ENCODE peak calls at places on chromosomes 7 and 10, in five cellular contexts. B, P, A, C and N are unnamed samples.
A peak's percentile ranks its signal among the peaks of the same experiment; 100 is the strongest.

GRCh38 chr7:945556-946255 is 8.8 kb downstream of the ADAP1 start:
- DNase-seq in B (peak; percentile 94), P (peak; percentile 39), A (no peak), C (no peak), N (no peak)

GRCh38 chr7:143248781-143249354 is 14.4 kb upstream of the GSTK1 start:
- DNase-seq in B (no peak), P (no peak), A (no peak), C (no peak), N (no peak)

GRCh38 chr10:31759124-31759798 is 169.4 kb downstream of the ARHGAP12 start:
- DNase-seq in B (peak; percentile 80), P (peak; percentile 74), A (no peak), C (no peak), N (peak; percentile 46)

GRCh38 chr10:33066558-33067236 is 108.7 kb upstream of the ITGB1 start:
- DNase-seq in B (no peak), P (no peak), A (peak; percentile 51), C (peak; percentile 90), N (no peak)

GRCh38 chr7:32957326-32958045 is at the start of gene FKBP9:
- DNase-seq in B (peak; percentile 88), P (peak; percentile 91), A (peak; percentile 53), C (no peak), N (peak; percentile 54)

GRCh38 chr7:94087664-94088352 is 83.7 kb upstream of the BET1 start:
- DNase-seq in B (peak; percentile 62), P (no peak), A (peak; percentile 74), C (peak; percentile 44), N (peak; percentile 89)

GRCh38 chr10:131781791-131782190 is 119.0 kb upstream of the PPP2R2D start:
- DNase-seq in B (no peak), P (no peak), A (no peak), C (no peak), N (no peak)

GRCh38 chr7:101817930-101818698 is 688 bp downstream of the CUX1 start:
- DNase-seq in B (no peak), P (no peak), A (no peak), C (no peak), N (no peak)

GRCh38 chr7:100897111-100897608 is 1.5 kb upstream of the ACHE start:
- DNase-seq in B (peak; percentile 72), P (no peak), A (no peak), C (no peak), N (no peak)

GRCh38 chr7:50068850-50069551 is 24.0 kb downstream of the ZPBP start:
- DNase-seq in B (peak; percentile 61), P (no peak), A (peak; percentile 42), C (no peak), N (peak; percentile 44)

GRCh38 chr10:73182568-73182967 is 14.6 kb downstream of the FAM149B1 start:
- DNase-seq in B (no peak), P (no peak), A (peak; percentile 77), C (peak; percentile 54), N (no peak)

GRCh38 chr7:27176343-27176731 is 2.2 kb upstream of the HOXA10 start:
- DNase-seq in B (no peak), P (no peak), A (no peak), C (no peak), N (no peak)

GRCh38 chr7:43878867-43879266 is 9.6 kb upstream of the MRPS24 start:
- DNase-seq in B (no peak), P (peak; percentile 70), A (peak; percentile 6), C (no peak), N (no peak)

GRCh38 chr10:16510843-16511242 is 10.8 kb downstream of the C1QL3 start:
- DNase-seq in B (no peak), P (no peak), A (no peak), C (no peak), N (no peak)

GRCh38 chr10:16509996-16510395 is 11.7 kb downstream of the C1QL3 start:
- DNase-seq in B (no peak), P (no peak), A (peak; percentile 40), C (no peak), N (no peak)

DNA sequence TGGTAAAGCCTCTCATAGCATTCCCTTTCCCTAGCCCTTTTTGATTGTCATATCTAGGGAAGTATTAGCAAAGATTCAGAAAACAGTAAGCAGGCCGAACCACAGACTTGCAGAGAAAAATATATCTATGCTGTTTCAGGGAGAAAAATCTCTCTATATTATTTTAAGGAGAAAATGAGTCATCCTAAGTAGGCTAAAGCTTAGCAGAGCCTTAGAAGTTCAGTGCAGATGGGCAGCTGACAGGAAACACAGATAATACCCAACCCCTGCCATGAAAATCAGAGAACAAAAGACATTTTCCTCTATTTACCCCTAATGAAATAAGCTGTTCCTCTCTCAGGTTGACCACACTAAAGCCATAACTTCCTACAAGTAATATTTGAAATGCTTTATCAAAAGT is 16.5 kb downstream of the C1QL3 start:
- DNase-seq in B (no peak), P (no peak), A (peak; percentile 29), C (no peak), N (no peak)
- H3K4me3 ChIP-seq in B (no peak overlapping the region), P (no peak overlapping the region), A (no peak overlapping the region), C (no peak overlapping the region), N (no peak overlapping the region)

GRCh38 chr10:93447019-93447418 is 35.1 kb downstream of the MYOF start:
- DNase-seq in B (no peak), P (no peak), A (no peak), C (no peak), N (no peak)
- H3K4me3 ChIP-seq in B (no peak overlapping the region), P (no peak overlapping the region), A (no peak overlapping the region), C (no peak overlapping the region), N (no peak overlapping the region)

GRCh38 chr7:47405921-47406765 is 175.8 kb downstream of the TNS3 start:
- DNase-seq in B (peak; percentile 60), P (peak; percentile 80), A (no peak), C (no peak), N (no peak)
- H3K4me3 ChIP-seq in B (no peak overlapping the region), P (no peak overlapping the region), A (no peak overlapping the region), C (no peak overlapping the region), N (no peak overlapping the region)

DNA sequence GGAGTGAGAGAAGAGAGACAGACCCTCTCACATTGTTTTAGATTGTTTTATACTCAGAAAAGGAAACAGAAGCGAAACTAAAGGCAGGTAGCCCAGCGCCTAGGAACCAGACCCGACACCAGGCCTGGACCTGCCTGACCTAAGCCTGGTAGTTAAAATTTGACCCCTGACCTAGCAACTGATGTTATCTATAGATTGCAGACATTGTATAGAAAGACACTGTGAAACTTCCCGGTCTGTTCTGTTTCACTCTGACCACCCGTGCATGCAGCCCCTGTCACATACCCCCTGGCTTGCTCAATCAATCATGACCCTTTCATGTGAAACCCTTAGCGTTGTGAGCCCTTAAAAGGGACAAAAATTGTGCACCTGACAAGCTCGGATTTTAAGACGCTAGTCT is 31.6 kb downstream of the VIPR2 start:
- DNase-seq in B (no peak), P (no peak), A (no peak), C (no peak), N (no peak)
- H3K4me3 ChIP-seq in B (no peak overlapping the region), P (no peak overlapping the region), A (no peak overlapping the region), C (no peak overlapping the region), N (no peak overlapping the region)

GRCh38 chr10:17684537-17684936 is 40.6 kb downstream of the STAM start:
- DNase-seq in B (no peak), P (no peak), A (no peak), C (no peak), N (peak; percentile 65)
- H3K4me3 ChIP-seq in B (no peak overlapping the region), P (no peak overlapping the region), A (no peak overlapping the region), C (no peak overlapping the region), N (peak overlapping the region; percentile 59)